ENCODE peak calls at places on chromosomes 16 and 17, in six cellular contexts. C is uterus, F is heart right ventricle, J is body of pancreas, Y is A549, Z is spleen. Q is an unnamed sample. For H3K9me3 and H3K4me1, the result is how much of the 10 kb centered on the place peaks cover.

GRCh38 chr17:41645371-41646063 is 21.1 kb upstream of the KRT17 start:
- DNase-seq in Z (no peak), C (no peak), Y (peak), F (no peak), J (no peak), Q (no peak)

GRCh38 chr16:3468501-3468900 is 25.0 kb downstream of the NAA60 start:
- DNase-seq in F (no peak), J (no peak), Y (no peak), Z (no peak), C (no peak), Q (no peak)

GRCh38 chr16:7513429-7513828 is 180.8 kb downstream of the RBFOX1 start:
- DNase-seq in C (no peak), F (no peak), Z (no peak), Y (no peak), J (no peak), Q (no peak)

GRCh38 chr16:57186630-57187507 is 740 bp downstream of the RSPRY1 start:
- DNase-seq in Y (peak), Z (peak), F (no peak), J (peak), C (peak), Q (peak)

GRCh38 chr17:36936455-36936934 is 780 bp upstream of the LHX1 start:
- DNase-seq in J (no peak), C (no peak), Y (no peak), F (no peak), Z (no peak), Q (no peak)

GRCh38 chr17:81271226-81271625 is 23.9 kb downstream of the SLC38A10 start:
- DNase-seq in C (no peak), Y (no peak), Z (no peak), F (no peak), J (no peak), Q (no peak)

GRCh38 chr17:80803451-80804428 is 187.9 kb upstream of the CHMP6 start:
- DNase-seq in F (no peak), J (peak), Z (peak), Y (no peak), C (peak), Q (no peak)

GRCh38 chr16:17351471-17352045 is 119.2 kb downstream of the XYLT1 start:
- DNase-seq in J (no peak), F (no peak), Z (no peak), C (no peak), Y (no peak), Q (no peak)

GRCh38 chr17:8696951-8697745 is 47.5 kb downstream of the CCDC42 start:
- DNase-seq in Y (no peak), C (peak), F (no peak), J (peak), Z (no peak), Q (no peak)

GRCh38 chr16:86823125-86823524 is 244.8 kb downstream of the FOXL1 start:
- DNase-seq in C (no peak), Y (no peak), F (no peak), Z (no peak), J (no peak), Q (no peak)

GRCh38 chr17:75168998-75169397 is 13.8 kb downstream of the SUMO2 start:
- DNase-seq in C (no peak), Y (no peak), Z (peak), F (no peak), J (no peak), Q (no peak)

GRCh38 chr17:28896884-28897768 is at the start of gene FLOT2:
- DNase-seq in C (peak), Z (peak), F (peak), J (peak), Y (peak), Q (peak)

GRCh38 chr17:13931752-13932477 is 137.4 kb upstream of the COX10 start:
- DNase-seq in Z (peak), F (peak), C (peak), J (peak), Y (no peak), Q (peak)

GRCh38 chr16:50360779-50361178 is 8.0 kb downstream of the BRD7 start:
- DNase-seq in C (no peak), Y (no peak), Z (no peak), F (no peak), J (no peak), Q (no peak)

GRCh38 chr16:67470314-67470713 is 10.6 kb downstream of the ATP6V0D1 start:
- DNase-seq in C (no peak), F (peak), Z (peak), Y (no peak), J (peak), Q (peak)

GRCh38 chr16:86528061-86528929 is 18.0 kb downstream of the FOXF1 start:
- DNase-seq in C (no peak), F (no peak), J (no peak), Z (no peak), Y (no peak), Q (no peak)

GRCh38 chr17:75338335-75338734 is 49.1 kb upstream of the SLC25A19 start:
- DNase-seq in F (no peak), Y (no peak), Z (no peak), J (no peak), C (no peak), Q (no peak)

GRCh38 chr17:22138861-22139469 is 446.6 kb downstream of the KCNJ18 start:
- DNase-seq in Z (no peak), F (no peak), Y (no peak), J (no peak), C (no peak), Q (no peak)

GRCh38 chr16:1903845-1904820 is 14.1 kb downstream of the HS3ST6 start:
- DNase-seq in Y (no peak), F (no peak), Z (no peak), J (no peak), C (no peak), Q (no peak)

GRCh38 chr17:66892286-66892685 is 57.4 kb downstream of the CACNG5 start:
- DNase-seq in J (no peak), C (no peak), F (no peak), Z (no peak), Y (no peak), Q (no peak)

GRCh38 chr17:17082878-17083277 is 40.6 kb downstream of the MPRIP start:
- DNase-seq in C (no peak), Z (peak), F (no peak), Y (no peak), J (no peak), Q (no peak)

GRCh38 chr17:41563607-41564006 is 8.3 kb downstream of the KRT9 start:
- DNase-seq in C (no peak), Y (no peak), F (no peak), J (no peak), Z (no peak), Q (no peak)

GRCh38 chr16:4700380-4700996 is 7.1 kb downstream of the NUDT16L1 start:
- DNase-seq in J (no peak), Y (no peak), F (no peak), Z (no peak), C (no peak), Q (no peak)

GRCh38 chr16:3458278-3458851 is 14.9 kb downstream of the NAA60 start:
- DNase-seq in J (no peak), Z (no peak), F (peak), C (no peak), Y (no peak), Q (peak)

GRCh38 chr16:3175157-3176153 is 12.5 kb upstream of the OR1F1 start:
- DNase-seq in F (no peak), C (no peak), Z (peak), Y (peak), J (no peak), Q (no peak)

GRCh38 chr17:68057531-68057952 is 22.0 kb downstream of the KPNA2 start:
- DNase-seq in C (no peak), J (no peak), Z (no peak), F (no peak), Y (no peak), Q (peak)

GRCh38 chr16:66406534-66407368 is 20.3 kb upstream of the BEAN1 start:
- DNase-seq in C (peak), Z (peak), F (peak), Y (peak), J (peak), Q (peak)

GRCh38 chr16:66412182-66412581 is 14.9 kb upstream of the BEAN1 start:
- DNase-seq in F (no peak), C (no peak), Y (no peak), J (no peak), Z (no peak), Q (no peak)

GRCh38 chr16:66405057-66405783 is 21.9 kb upstream of the BEAN1 start:
- DNase-seq in F (no peak), J (no peak), Y (no peak), C (no peak), Z (no peak), Q (no peak)

GRCh38 chr16:66408181-66409048 is 18.7 kb upstream of the BEAN1 start:
- DNase-seq in Y (peak), J (no peak), Z (no peak), F (no peak), C (no peak), Q (peak)

GRCh38 chr16:66409156-66409555 is 17.9 kb upstream of the BEAN1 start:
- DNase-seq in Y (no peak), Z (no peak), J (no peak), F (no peak), C (no peak), Q (no peak)
- H3K9me3 ChIP-seq in Y (under half), Z (under half), J (under half), F (under half), C (under half), Q (under half)

DNA sequence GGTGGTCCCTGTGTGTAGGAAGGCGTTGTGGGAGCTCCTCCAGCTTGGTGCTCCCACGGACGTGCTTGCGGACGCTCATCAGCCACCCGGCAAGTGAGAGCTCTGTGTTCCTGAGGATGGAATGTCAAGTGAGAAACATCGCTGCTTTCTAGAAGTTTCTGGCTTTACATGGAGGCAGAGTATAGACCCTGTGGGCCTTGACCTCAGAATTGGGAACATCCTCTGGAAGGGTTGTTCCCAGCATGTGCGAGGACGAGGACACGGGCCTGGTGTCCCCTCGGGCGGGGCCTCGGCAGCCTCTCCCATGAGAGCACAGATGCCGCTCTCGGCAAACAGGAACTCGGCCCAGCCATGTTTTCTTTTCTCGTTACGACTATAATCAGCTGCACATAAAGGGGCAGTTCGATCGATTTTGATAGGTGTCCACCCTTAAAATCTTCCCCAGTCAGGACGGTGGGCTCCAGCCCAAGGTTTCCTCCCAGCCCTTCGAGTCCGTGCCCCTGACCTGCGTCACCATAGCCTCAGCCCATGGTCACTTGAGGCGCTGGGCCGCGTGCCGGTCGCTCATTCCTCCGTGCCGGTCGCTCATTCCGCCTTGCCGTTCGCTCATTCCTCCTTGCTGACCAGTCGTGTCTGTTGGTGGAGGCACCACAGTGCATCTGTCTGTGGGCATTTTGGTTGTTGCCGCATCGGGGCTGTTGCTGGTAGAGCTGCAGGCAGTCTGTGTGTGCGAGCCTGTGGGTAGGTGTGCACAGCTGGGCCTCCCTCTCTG is 91.3 kb upstream of the ZNF750 start:
- DNase-seq in J (peak), Y (no peak), F (no peak), C (peak), Z (peak), Q (no peak)
- TF ChIP-seq CTCF in J (no peak), Y (no peak), F (no peak), C (no peak), Z (no peak), Q (no peak)

GRCh38 chr16:20678242-20678641 is 19.2 kb downstream of the ACSM1 start:
- DNase-seq in C (no peak), Y (no peak), Z (no peak), J (no peak), F (no peak), Q (no peak)
- H3K4me1 ChIP-seq in C (under half), Y (under half), Z (under half), J (half or more), F (under half), Q (under half)

GRCh38 chr16:65770752-65771151 is 595.7 kb upstream of the CDH5 start:
- DNase-seq in J (no peak), F (no peak), C (no peak), Y (no peak), Z (no peak), Q (no peak)

GRCh38 chr16:65774350-65774749 is 592.1 kb upstream of the CDH5 start:
- DNase-seq in J (no peak), F (no peak), Z (no peak), C (no peak), Y (no peak), Q (no peak)

GRCh38 chr16:65772134-65772732 is 594.3 kb upstream of the CDH5 start:
- DNase-seq in J (no peak), Z (no peak), F (no peak), Y (no peak), C (peak), Q (no peak)

GRCh38 chr16:65771707-65772106 is 594.8 kb upstream of the CDH5 start:
- DNase-seq in F (no peak), Y (no peak), J (no peak), Z (no peak), C (no peak), Q (no peak)

DNA sequence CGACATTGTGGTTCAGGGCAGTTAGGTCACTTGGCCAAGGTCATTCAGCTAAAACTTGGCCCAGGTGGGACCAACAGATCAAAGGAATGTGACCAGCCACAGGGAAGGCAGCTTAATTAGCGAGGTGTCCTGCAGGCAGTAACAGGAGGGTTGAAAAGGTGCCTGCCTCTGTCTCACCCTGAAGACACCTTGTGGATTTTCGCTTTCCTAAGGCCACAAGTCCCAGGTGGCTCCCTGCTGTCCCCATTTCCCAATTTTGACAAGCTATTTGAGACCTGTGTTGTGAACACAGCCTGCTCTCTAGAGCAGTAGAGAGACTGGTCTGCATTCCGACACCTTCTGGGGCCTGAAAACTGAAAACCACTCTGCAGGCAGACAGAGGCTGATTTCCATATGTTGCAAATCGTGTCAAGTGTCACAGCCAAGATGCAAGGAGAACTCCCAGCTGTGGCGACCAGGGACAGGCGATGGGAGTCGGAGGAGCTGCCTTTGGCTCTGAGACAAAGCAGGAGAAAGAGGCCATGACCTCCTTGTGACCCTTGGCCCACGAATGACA is 593.1 kb upstream of the CDH5 start:
- DNase-seq in Y (no peak), F (no peak), Z (no peak), C (no peak), J (no peak), Q (no peak)
- H3K9me3 ChIP-seq in Y (under half), F (under half), Z (under half), C (under half), J (under half), Q (under half)

DNA sequence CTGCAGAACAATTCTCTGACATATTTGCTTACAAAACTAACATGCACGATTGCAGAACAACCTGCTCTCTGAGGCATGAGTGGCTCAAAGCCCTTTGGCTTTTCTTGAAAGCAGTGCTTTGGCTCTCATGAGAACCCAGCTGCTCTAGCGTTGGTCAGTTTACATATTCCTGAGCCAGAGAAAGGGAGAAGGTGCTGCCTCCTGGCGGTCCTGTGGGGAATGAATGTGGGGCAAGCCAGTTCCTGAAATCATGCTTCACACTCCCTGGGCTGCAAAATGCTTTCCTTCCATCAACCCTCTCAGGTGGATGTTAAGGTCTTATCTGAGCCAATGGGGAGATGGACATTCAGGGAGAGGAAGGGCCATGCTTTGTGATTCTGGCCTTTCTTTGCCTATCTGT is 122.5 kb upstream of the NLRP1 start:
- DNase-seq in Y (peak), J (peak), C (no peak), F (peak), Z (peak), Q (peak)
- TF ChIP-seq CTCF in Y (peak), J (peak), C (peak), F (peak), Z (peak), Q (peak)

GRCh38 chr17:44123356-44124117 is at the start of gene HDAC5:
- DNase-seq in F (peak), Z (peak), C (peak), Y (peak), J (peak), Q (peak)
- H3K4me1 ChIP-seq in F (half or more), Z (half or more), C (under half), Y (under half), J (under half), Q (under half)

DNA sequence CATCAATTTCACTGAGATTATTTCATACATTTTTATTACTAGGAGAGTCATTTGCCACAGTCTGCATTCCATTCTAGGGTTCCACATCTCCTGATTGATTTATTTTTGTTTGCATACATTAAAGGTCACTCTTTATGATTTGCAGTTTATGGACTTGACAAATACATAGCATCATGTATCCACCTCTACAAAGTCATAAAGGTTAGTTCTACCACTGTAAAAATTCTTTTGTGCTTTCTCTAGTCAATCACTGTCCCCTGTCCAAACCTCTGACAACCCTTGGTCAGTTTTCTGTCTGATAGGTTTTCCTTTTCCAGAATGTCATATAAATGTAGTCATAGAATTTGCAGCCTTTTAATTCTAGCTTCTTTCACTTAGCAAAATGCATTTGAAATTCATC is 434.6 kb upstream of the MON1B start:
- DNase-seq in C (no peak), Z (no peak), J (no peak), Y (no peak), F (no peak), Q (no peak)
- H3K9me3 ChIP-seq in C (under half), Z (under half), J (under half), Y (under half), F (under half), Q (under half)

DNA sequence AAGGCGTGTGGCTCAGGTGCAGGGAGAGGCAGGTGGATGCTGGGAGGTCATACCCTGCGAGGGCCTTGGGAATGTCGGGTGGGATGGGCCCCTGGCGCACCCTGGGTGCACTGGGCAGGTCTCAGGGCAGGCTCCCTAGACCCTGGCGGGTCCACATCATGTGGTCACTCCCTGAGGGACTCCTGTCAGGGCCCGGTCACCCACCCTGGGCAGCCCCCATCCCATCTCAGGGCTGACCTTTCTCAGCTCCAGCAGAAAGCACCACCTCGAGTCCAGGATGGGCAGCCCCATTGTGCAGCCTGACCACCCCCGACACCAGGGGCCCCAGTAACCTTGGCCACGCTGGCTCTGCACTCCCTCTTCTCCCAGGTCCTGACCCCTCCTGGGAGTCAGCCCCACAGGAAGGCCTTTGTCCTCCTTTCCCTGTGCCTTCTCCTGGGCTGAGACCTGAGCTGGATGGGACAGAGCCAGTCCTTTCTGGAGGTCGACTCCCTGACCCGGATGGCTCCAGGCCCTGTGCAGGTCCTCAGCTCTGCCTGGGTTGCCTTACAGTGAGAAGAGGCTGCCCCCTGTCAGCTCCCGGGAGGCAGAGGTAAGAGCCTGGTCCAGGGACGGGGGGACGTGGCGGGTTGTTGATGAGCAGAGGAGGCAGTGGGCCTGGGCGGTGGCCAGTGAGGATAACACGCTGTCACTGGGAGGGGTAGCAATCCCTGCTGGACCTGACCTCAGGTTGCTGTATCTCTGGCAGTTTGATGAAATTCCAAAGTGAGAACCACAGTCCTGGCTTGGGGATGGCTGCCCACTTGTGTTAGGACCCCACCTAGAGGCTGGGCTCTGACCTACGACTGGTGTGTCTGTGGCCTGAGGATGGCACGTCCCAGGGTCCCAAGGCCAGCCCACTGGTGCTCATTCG is 77.9 kb downstream of the GOSR1 start:
- DNase-seq in J (no peak), C (no peak), Y (no peak), Z (peak), F (no peak), Q (no peak)
- TF ChIP-seq CTCF in J (no peak), C (no peak), Y (peak), Z (no peak), F (peak), Q (no peak)

GRCh38 chr17:1365445-1366039 is 34.5 kb downstream of the YWHAE start:
- DNase-seq in F (no peak), C (peak), Y (peak), Z (no peak), J (peak), Q (peak)

GRCh38 chr17:1368588-1368987 is 31.4 kb downstream of the YWHAE start:
- DNase-seq in C (no peak), Z (no peak), F (no peak), Y (no peak), J (no peak), Q (no peak)

GRCh38 chr17:1366234-1366633 is 33.8 kb downstream of the YWHAE start:
- DNase-seq in J (no peak), C (no peak), Y (no peak), Z (no peak), F (no peak), Q (no peak)

GRCh38 chr17:1362964-1363363 is 37.1 kb downstream of the YWHAE start:
- DNase-seq in J (no peak), F (no peak), Y (no peak), C (no peak), Z (no peak), Q (peak)

GRCh38 chr17:1367351-1367745 is 32.7 kb downstream of the YWHAE start:
- DNase-seq in J (no peak), F (no peak), C (no peak), Z (no peak), Y (no peak), Q (no peak)
- H3K4me1 ChIP-seq in J (under half), F (half or more), C (under half), Z (half or more), Y (half or more), Q (under half)

Q was measured in colonic mucosa.